ENCODE peak calls at places on chromosomes 6 and 20, in seven cellular contexts. G, I, B, U, R, O and K are unnamed samples.

GRCh38 chr20:6122111-6122872 is 538 bp downstream of the FERMT1 start:
- DNase-seq in G (no peak), I (no peak), B (no peak), U (peak; percentile 45), R (peak; percentile 84), O (no peak), K (no peak)

GRCh38 chr6:14706378-14706929 is 539.4 kb upstream of the JARID2 start:
- DNase-seq in G (peak; percentile 32), I (no peak), B (no peak), U (peak; percentile 100), R (peak; percentile 97), O (peak; percentile 25), K (no peak)

GRCh38 chr6:139588076-139588639 is 213.7 kb upstream of the CITED2 start:
- DNase-seq in G (peak; percentile 85), I (peak; percentile 20), B (no peak), U (peak; percentile 65), R (peak; percentile 65), O (peak; percentile 89), K (no peak)

GRCh38 chr6:159116343-159116742 is 52.9 kb upstream of the FNDC1 start:
- DNase-seq in G (no peak), I (no peak), B (no peak), U (no peak), R (no peak), O (no peak), K (no peak)

GRCh38 chr6:152398993-152399392 is 238.2 kb downstream of the SYNE1 start:
- DNase-seq in G (no peak), I (no peak), B (no peak), U (no peak), R (no peak), O (no peak), K (no peak)

GRCh38 chr6:28940859-28941680 is 17.3 kb upstream of the TRIM27 start:
- DNase-seq in G (peak; percentile 64), I (peak; percentile 87), B (peak; percentile 95), U (peak; percentile 88), R (peak; percentile 89), O (peak; percentile 69), K (peak; percentile 76)

GRCh38 chr6:165925474-165926156 is 242.0 kb downstream of the TBXT start:
- DNase-seq in G (no peak), I (no peak), B (no peak), U (peak; percentile 61), R (no peak), O (no peak), K (no peak)

GRCh38 chr6:131937703-131938631 is 13.2 kb downstream of the CCN2 start:
- DNase-seq in G (no peak), I (no peak), B (no peak), U (peak; percentile 88), R (peak; percentile 99), O (no peak), K (no peak)

GRCh38 chr6:108363756-108364356 is 69.0 kb downstream of the AFG1L start:
- DNase-seq in G (no peak), I (no peak), B (no peak), U (no peak), R (no peak), O (no peak), K (no peak)

GRCh38 chr6:113881473-113881980 is 24.4 kb downstream of the MARCKS start:
- DNase-seq in G (no peak), I (no peak), B (no peak), U (no peak), R (no peak), O (no peak), K (no peak)

GRCh38 chr6:115870464-115870863 is 190.2 kb downstream of the FRK start:
- DNase-seq in G (no peak), I (no peak), B (no peak), U (no peak), R (no peak), O (no peak), K (no peak)

GRCh38 chr6:32622545-32623401 is 14.4 kb upstream of the HLA-DQA1 start:
- DNase-seq in G (no peak), I (peak; percentile 66), B (no peak), U (peak; percentile 28), R (peak; percentile 55), O (peak; percentile 51), K (peak; percentile 35)

GRCh38 chr20:41047279-41047974 is 18.8 kb downstream of the TOP1 start:
- DNase-seq in G (no peak), I (no peak), B (no peak), U (no peak), R (no peak), O (no peak), K (no peak)

GRCh38 chr6:131443514-131443913 is 129.5 kb upstream of the ARG1 start:
- DNase-seq in G (no peak), I (no peak), B (no peak), U (no peak), R (no peak), O (no peak), K (no peak)

GRCh38 chr6:145096846-145097245 is 638.5 kb downstream of the EPM2A start:
- DNase-seq in G (no peak), I (no peak), B (no peak), U (no peak), R (no peak), O (no peak), K (no peak)

GRCh38 chr20:2692036-2692885 is at the start of gene EBF4:
- DNase-seq in G (peak; percentile 50), I (peak; percentile 75), B (no peak), U (no peak), R (peak; percentile 50), O (peak; percentile 67), K (peak; percentile 75)

GRCh38 chr20:38723069-38723981 is 961 bp upstream of the SLC32A1 start:
- DNase-seq in G (no peak), I (no peak), B (no peak), U (no peak), R (peak; percentile 65), O (no peak), K (peak; percentile 41)

GRCh38 chr6:130969807-130970491 is 93.1 kb downstream of the EPB41L2 start:
- DNase-seq in G (no peak), I (no peak), B (no peak), U (peak; percentile 67), R (peak; percentile 83), O (peak; percentile 14), K (no peak)

GRCh38 chr6:44028767-44029166 is 98.5 kb downstream of the MRPL14 start:
- DNase-seq in G (no peak), I (peak; percentile 7), B (no peak), U (no peak), R (peak; percentile 64), O (no peak), K (no peak)

GRCh38 chr20:9609892-9610502 is 95.6 kb downstream of the LAMP5 start:
- DNase-seq in G (peak; percentile 43), I (peak; percentile 61), B (peak; percentile 39), U (peak; percentile 71), R (peak; percentile 77), O (peak; percentile 73), K (peak; percentile 73)
- TF ChIP-seq CTCF in G (peak; percentile 63), I (peak; percentile 35), B (peak; percentile 67), U (peak; percentile 72), R (peak; percentile 62), O (peak; percentile 77), K (peak; percentile 71)

DNA sequence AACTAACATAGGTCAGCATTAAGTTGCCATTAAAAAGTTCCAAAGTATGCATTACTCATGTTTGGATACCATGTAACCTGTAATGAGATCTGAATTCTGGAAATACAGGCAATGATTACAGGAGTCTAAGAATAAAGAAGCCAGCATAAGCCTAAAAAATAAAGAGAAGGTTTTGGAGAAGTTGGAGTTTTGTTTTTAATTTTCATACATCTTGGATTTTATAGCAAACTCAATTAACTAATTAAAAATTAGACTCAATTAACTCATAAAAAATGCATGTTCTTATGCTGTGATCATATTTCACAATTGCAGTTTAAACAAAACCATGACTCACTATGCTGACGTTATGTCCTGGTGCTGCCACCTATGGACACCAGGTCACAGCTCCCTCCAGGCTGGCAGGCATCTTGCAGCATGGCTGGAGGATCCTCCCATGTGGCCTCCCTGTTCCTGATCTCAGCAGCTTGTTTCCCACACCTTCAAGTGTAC is 648.8 kb upstream of the AGPAT4 start:
- DNase-seq in G (peak; percentile 80), I (peak; percentile 79), B (peak; percentile 71), U (peak; percentile 65), R (peak; percentile 63), O (peak; percentile 86), K (peak; percentile 31)
- TF ChIP-seq CTCF in G (peak; percentile 32), I (peak; percentile 77), B (peak; percentile 72), U (no peak), R (peak; percentile 39), O (peak; percentile 25), K (peak; percentile 40)

DNA sequence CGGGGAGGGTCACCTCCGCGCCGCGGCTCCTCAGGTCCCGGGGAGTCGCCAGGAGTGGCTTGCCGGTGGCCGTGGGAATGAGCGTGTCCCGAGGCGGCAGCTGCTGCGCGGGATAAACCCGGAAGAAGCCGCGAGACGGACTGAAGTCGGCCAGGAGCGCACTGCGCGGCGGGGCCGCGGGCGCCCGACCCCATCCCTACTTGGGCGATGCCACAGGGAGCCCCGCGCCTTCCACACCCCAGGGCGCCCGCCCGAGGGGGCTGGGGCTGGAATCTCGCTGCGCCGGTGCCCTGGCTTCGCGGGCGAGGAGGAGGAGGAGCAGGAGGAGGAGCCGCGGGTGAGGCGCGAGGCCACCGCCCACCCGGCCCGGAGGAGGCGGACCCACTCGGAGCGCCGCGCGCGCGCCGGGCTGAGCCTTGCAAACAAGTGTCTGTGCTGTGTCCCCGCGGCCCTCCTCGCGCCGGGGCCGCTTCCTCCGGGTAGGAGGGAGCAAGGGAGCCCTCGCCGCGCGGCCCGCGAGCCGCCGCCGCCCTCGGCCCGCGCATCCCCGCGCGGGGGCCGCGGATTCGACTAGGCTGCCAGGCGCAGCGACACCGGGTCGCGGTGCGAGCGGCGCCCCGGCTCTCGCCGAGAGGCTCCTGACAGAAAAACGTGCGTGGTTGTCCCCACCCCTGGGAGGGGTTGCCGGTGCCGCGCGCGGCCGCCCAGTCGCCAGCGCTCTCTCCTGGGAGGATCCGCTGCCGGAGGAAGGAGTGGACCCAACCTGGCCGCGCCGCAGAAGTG is at the start of gene ZDHHC14:
- DNase-seq in G (peak; percentile 88), I (peak; percentile 90), B (no peak), U (peak; percentile 80), R (peak; percentile 89), O (peak; percentile 90), K (peak; percentile 86)
- TF ChIP-seq CTCF in G (no peak), I (no peak), B (no peak), U (no peak), R (no peak), O (no peak), K (no peak)

GRCh38 chr6:5287205-5287965 is 26.1 kb downstream of the FARS2 start:
- DNase-seq in G (no peak), I (no peak), B (no peak), U (peak; percentile 88), R (peak; percentile 70), O (no peak), K (no peak)

GRCh38 chr6:5285526-5285925 is 24.2 kb downstream of the FARS2 start:
- DNase-seq in G (no peak), I (no peak), B (no peak), U (no peak), R (no peak), O (no peak), K (no peak)

GRCh38 chr6:5290097-5290496 is 28.8 kb downstream of the FARS2 start:
- DNase-seq in G (no peak), I (no peak), B (no peak), U (no peak), R (no peak), O (no peak), K (no peak)

GRCh38 chr6:5286780-5287179 is 25.5 kb downstream of the FARS2 start:
- DNase-seq in G (no peak), I (no peak), B (no peak), U (no peak), R (no peak), O (no peak), K (no peak)

DNA sequence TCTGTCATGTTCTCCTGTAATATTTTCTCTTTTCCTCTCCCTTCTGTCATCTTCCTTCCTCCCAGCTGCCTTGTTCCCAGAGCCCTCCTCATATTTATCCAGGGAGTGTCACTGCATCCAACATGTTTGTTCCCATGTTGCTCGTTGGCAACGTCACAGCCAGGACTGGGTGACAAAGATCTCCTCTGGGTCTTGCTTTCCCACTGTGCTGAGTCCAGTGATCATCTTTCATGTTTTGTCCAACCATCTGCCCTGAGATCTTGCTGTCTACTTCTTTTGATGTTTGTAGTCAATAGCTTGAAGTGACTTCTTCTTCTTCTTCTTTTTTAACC is 26.6 kb downstream of the FARS2 start:
- DNase-seq in G (no peak), I (no peak), B (no peak), U (no peak), R (no peak), O (no peak), K (no peak)
- TF ChIP-seq CTCF in G (no peak), I (no peak), B (no peak), U (no peak), R (no peak), O (no peak), K (no peak)